ENCODE peak calls at places on chromosomes 5 and 9, in five cellular contexts. V is uterus, D is pancreas, Q is IMR-90, W is aorta. J is an unnamed sample.

GRCh38 chr9:126615251-126615790 is 1.6 kb downstream of the LMX1B start:
- DNase-seq in Q (peak; percentile 4), W (peak; percentile 74), D (peak; percentile 77), V (no peak), J (no peak)

GRCh38 chr5:154193636-154194035 is 3.1 kb downstream of the GALNT10 start:
- DNase-seq in W (no peak), D (no peak), V (no peak), Q (peak; percentile 37), J (no peak)

GRCh38 chr9:20001058-20001457 is 212.2 kb upstream of the SLC24A2 start:
- DNase-seq in V (no peak), W (no peak), Q (no peak), D (no peak), J (no peak)

GRCh38 chr9:93456504-93456903 is 3.1 kb upstream of the FAM120AOS start:
- DNase-seq in W (no peak), D (no peak), V (no peak), Q (no peak), J (no peak)

GRCh38 chr5:18745988-18746615 is 1111.8 kb downstream of the TAF11L14 start:
- DNase-seq in Q (no peak), V (no peak), W (no peak), D (no peak), J (no peak)

GRCh38 chr5:141017943-141018342 is 33.2 kb upstream of the PCDHB1 start:
- DNase-seq in Q (no peak), W (no peak), D (no peak), V (no peak), J (no peak)

GRCh38 chr5:429453-430188 is 13.4 kb upstream of the EXOC3 start:
- DNase-seq in D (peak; percentile 64), Q (peak; percentile 62), V (no peak), W (peak; percentile 69), J (no peak)

GRCh38 chr9:98256632-98257218 is 1.3 kb upstream of the TBC1D2 start:
- DNase-seq in D (no peak), Q (no peak), V (no peak), W (no peak), J (no peak)

GRCh38 chr9:127724012-127724411 is 8.1 kb downstream of the TTC16 start:
- DNase-seq in D (peak; percentile 61), W (no peak), V (no peak), Q (no peak), J (no peak)

GRCh38 chr9:35102465-35102768 is 514 bp downstream of the STOML2 start:
- DNase-seq in W (peak; percentile 78), Q (peak; percentile 20), D (no peak), V (no peak), J (no peak)
- H3K27ac ChIP-seq in W (no peak overlapping the region), Q (peak overlapping the region; percentile 74), D (peak overlapping the region; percentile 73), V (peak overlapping the region; percentile 90), J (peak overlapping the region; percentile 91)

DNA sequence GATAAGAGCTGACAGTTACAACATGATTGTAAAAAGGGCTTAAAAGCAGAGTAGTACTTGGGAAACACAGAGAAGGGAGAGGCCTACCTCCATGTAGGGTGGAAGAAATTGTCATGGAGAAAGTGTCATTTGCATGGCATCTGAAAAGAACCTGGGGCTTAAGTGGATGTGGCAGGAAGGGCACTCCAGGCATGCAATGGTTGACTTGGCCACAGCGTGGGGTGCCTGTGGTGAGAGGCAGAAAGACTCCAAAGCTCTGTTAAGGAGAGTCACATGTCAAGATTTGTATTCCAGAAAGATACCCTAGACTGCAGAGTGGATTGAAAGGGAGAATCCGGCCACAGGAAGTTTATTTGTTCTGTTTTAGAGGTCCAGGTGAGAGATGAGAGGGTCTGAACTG is 2.4 kb downstream of the POLR3G start:
- DNase-seq in W (no peak), Q (no peak), D (no peak), V (no peak), J (no peak)
- H3K27ac ChIP-seq in W (no peak overlapping the region), Q (no peak overlapping the region), D (no peak overlapping the region), V (no peak overlapping the region), J (peak overlapping the region; percentile 38)

GRCh38 chr9:107249665-107250285 is 33.3 kb upstream of the RAD23B start:
- DNase-seq in D (no peak), V (no peak), Q (no peak), W (no peak), J (no peak)

GRCh38 chr9:107251756-107252322 is 31.2 kb upstream of the RAD23B start:
- DNase-seq in D (no peak), V (peak; percentile 37), W (no peak), Q (peak; percentile 95), J (no peak)

GRCh38 chr9:107249131-107249533 is 33.9 kb upstream of the RAD23B start:
- DNase-seq in D (no peak), W (no peak), V (no peak), Q (peak; percentile 46), J (no peak)

GRCh38 chr9:107246259-107247254 is 36.5 kb upstream of the RAD23B start:
- DNase-seq in D (no peak), V (no peak), Q (peak; percentile 13), W (no peak), J (no peak)

GRCh38 chr9:107248714-107249113 is 34.4 kb upstream of the RAD23B start:
- DNase-seq in V (no peak), W (no peak), D (no peak), Q (no peak), J (no peak)
- H3K27ac ChIP-seq in V (no peak overlapping the region), W (no peak overlapping the region), D (peak overlapping the region; percentile 52), Q (peak overlapping the region; percentile 80), J (no peak overlapping the region)

GRCh38 chr9:73129941-73130695 is 21.5 kb upstream of the ANXA1 start:
- DNase-seq in W (no peak), V (no peak), D (no peak), Q (no peak), J (no peak)
- H3K27ac ChIP-seq in W (no peak overlapping the region), V (no peak overlapping the region), D (no peak overlapping the region), Q (no peak overlapping the region), J (no peak overlapping the region)